ENCODE peak calls at places on chromosomes 2 and 18, in four cellular contexts. C is breast epithelium, O is mammary epithelial cell, B is left ventricle myocardium inferior. J is an unnamed sample. For H3K4me1, the result is how much of the 10 kb centered on the place peaks cover.

GRCh38 chr18:77733292-77733903 is 483.8 kb downstream of the GALR1 start:
- DNase-seq in B (no peak), O (no peak), C (no peak), J (no peak)

GRCh38 chr2:54540194-54540593 is 84.1 kb downstream of the SPTBN1 start:
- DNase-seq in B (no peak), O (no peak), C (no peak), J (no peak)

GRCh38 chr2:213199871-213200270 is 48.5 kb upstream of the IKZF2 start:
- DNase-seq in C (no peak), O (no peak), B (no peak), J (no peak)

GRCh38 chr2:204713211-204713610 is 167.9 kb downstream of the PARD3B start:
- DNase-seq in O (no peak), B (no peak), C (no peak), J (no peak)

GRCh38 chr2:237189799-237190198 is 104.1 kb downstream of the COPS8 start:
- DNase-seq in B (no peak), O (no peak), C (no peak), J (no peak)

GRCh38 chr2:26574066-26574899 is 66.9 kb downstream of the CIB4 start:
- DNase-seq in O (peak), B (no peak), C (no peak), J (no peak)

GRCh38 chr18:59547691-59548182 is 149.5 kb downstream of the CCBE1 start:
- DNase-seq in O (peak), B (no peak), C (peak), J (no peak)

GRCh38 chr18:54878662-54879058 is 50.4 kb downstream of the RAB27B start:
- DNase-seq in B (no peak), O (no peak), C (no peak), J (no peak)

GRCh38 chr18:23967321-23968089 is 47.0 kb upstream of the TTC39C start:
- DNase-seq in C (no peak), O (no peak), B (no peak), J (peak)

GRCh38 chr2:18545384-18545783 is 15.1 kb downstream of the RDH14 start:
- DNase-seq in O (peak), B (no peak), C (no peak), J (no peak)

GRCh38 chr2:161423351-161424178 is 7.5 kb downstream of the TBR1 start:
- DNase-seq in O (no peak), C (no peak), B (no peak), J (peak)

GRCh38 chr2:6946722-6947121 is 29.5 kb downstream of the RNF144A start:
- DNase-seq in O (peak), C (no peak), B (no peak), J (no peak)

GRCh38 chr2:156649596-156649995 is 213.4 kb downstream of the GPD2 start:
- DNase-seq in C (peak), O (no peak), B (peak), J (no peak)

GRCh38 chr18:3447035-3447894 is 2.7 kb upstream of the TGIF1 start:
- DNase-seq in C (peak), B (peak), O (peak), J (no peak)

GRCh38 chr2:158893057-158893456 is 75.4 kb upstream of the TANC1 start:
- DNase-seq in C (peak), B (no peak), O (peak), J (no peak)

GRCh38 chr2:60555066-60555793 is 1.8 kb upstream of the BCL11A start:
- DNase-seq in O (peak), C (peak), B (peak), J (peak)

GRCh38 chr2:199335502-199335901 is 122.2 kb downstream of the SATB2 start:
- DNase-seq in B (no peak), C (no peak), O (no peak), J (no peak)

GRCh38 chr2:239830066-239830717 is 194.9 kb downstream of the NDUFA10 start:
- DNase-seq in B (peak), C (peak), O (no peak), J (no peak)

GRCh38 chr18:10365901-10366300 is 88.5 kb upstream of the APCDD1 start:
- DNase-seq in B (no peak), O (no peak), C (no peak), J (no peak)

GRCh38 chr2:173196638-173197037 is 121.0 kb downstream of the MAP3K20 start:
- DNase-seq in O (no peak), B (no peak), C (no peak), J (no peak)

GRCh38 chr18:12278153-12278764 is 24.1 kb downstream of the CIDEA start:
- DNase-seq in B (no peak), C (peak), O (peak), J (no peak)

GRCh38 chr2:110104025-110104771 is 11.4 kb downstream of the MALL start:
- DNase-seq in O (no peak), C (no peak), B (no peak), J (no peak)

GRCh38 chr2:238345286-238345968 is 25.1 kb downstream of the TRAF3IP1 start:
- DNase-seq in B (peak), O (no peak), C (no peak), J (no peak)

GRCh38 chr2:61882850-61883249 is 5.6 kb downstream of the CCT4 start:
- DNase-seq in O (no peak), C (no peak), B (no peak), J (no peak)

GRCh38 chr2:118696786-118697465 is 150.5 kb downstream of the EN1 start:
- DNase-seq in C (no peak), O (no peak), B (no peak), J (no peak)

GRCh38 chr2:71798266-71799012 is 345.1 kb downstream of the DYSF start:
- DNase-seq in B (no peak), C (no peak), O (peak), J (no peak)

GRCh38 chr2:179412116-179412515 is 147.5 kb upstream of the SESTD1 start:
- DNase-seq in O (peak), C (no peak), B (no peak), J (no peak)

GRCh38 chr2:130263606-130264005 is 65.4 kb upstream of the TUBA3E start:
- DNase-seq in B (no peak), C (no peak), O (no peak), J (no peak)

GRCh38 chr18:80147037-80147417 is 38.0 kb downstream of the ADNP2 start:
- DNase-seq in O (no peak), B (no peak), C (no peak), J (no peak)

GRCh38 chr2:46001741-46002506 is 295.3 kb upstream of the EPAS1 start:
- DNase-seq in C (no peak), O (no peak), B (no peak), J (no peak)

GRCh38 chr2:47401789-47402554 is 984 bp upstream of the MSH2 start:
- DNase-seq in O (no peak), C (no peak), B (no peak), J (no peak)

GRCh38 chr2:112582314-112582746 is 2.1 kb upstream of the CHCHD5 start:
- DNase-seq in O (peak), B (no peak), C (no peak), J (peak)

GRCh38 chr2:189267491-189267890 is 87.9 kb upstream of the COL5A2 start:
- DNase-seq in C (no peak), B (no peak), O (no peak), J (no peak)

GRCh38 chr2:72027426-72028161 is 120.1 kb downstream of the CYP26B1 start:
- DNase-seq in O (peak), B (no peak), C (peak), J (no peak)

GRCh38 chr2:138757376-138757775 is 22.8 kb downstream of the NXPH2 start:
- DNase-seq in B (no peak), C (no peak), O (peak), J (no peak)

GRCh38 chr2:19654310-19655090 is 247.3 kb downstream of the TTC32 start:
- DNase-seq in O (peak), B (no peak), C (no peak), J (no peak)

GRCh38 chr18:63207825-63208224 is 111.7 kb downstream of the BCL2 start:
- DNase-seq in O (no peak), C (no peak), B (no peak), J (no peak)

GRCh38 chr2:8573942-8574195 is 108.0 kb upstream of the ID2 start:
- DNase-seq in B (no peak), C (no peak), O (no peak), J (no peak)

GRCh38 chr2:8575011-8575750 is 106.7 kb upstream of the ID2 start:
- DNase-seq in B (no peak), O (no peak), C (no peak), J (peak)

GRCh38 chr2:8575810-8576423 is 105.9 kb upstream of the ID2 start:
- DNase-seq in C (no peak), B (no peak), O (no peak), J (no peak)

GRCh38 chr2:8573234-8573941 is 108.5 kb upstream of the ID2 start:
- DNase-seq in C (peak), O (no peak), B (no peak), J (no peak)

GRCh38 chr2:8574196-8575010 is 107.5 kb upstream of the ID2 start:
- DNase-seq in B (no peak), O (no peak), C (no peak), J (no peak)
- H3K4me1 ChIP-seq in B (under half), O (under half), C (under half), J (under half)

GRCh38 chr2:43343573-43344304 is 117.3 kb upstream of the ZFP36L2 start:
- DNase-seq in C (peak), B (peak), O (peak), J (no peak)
- H3K4me1 ChIP-seq in C (under half), B (half or more), O (under half), J (under half)

GRCh38 chr2:11393711-11394236 is 49.3 kb upstream of the ROCK2 start:
- DNase-seq in O (no peak), B (no peak), C (no peak), J (no peak)
- H3K4me1 ChIP-seq in O (under half), B (half or more), C (under half), J (under half)

GRCh38 chr2:202036601-202037037 is 3.0 kb downstream of the FZD7 start:
- DNase-seq in B (no peak), C (no peak), O (peak), J (no peak)
- H3K4me1 ChIP-seq in B (half or more), C (under half), O (under half), J (under half)

DNA sequence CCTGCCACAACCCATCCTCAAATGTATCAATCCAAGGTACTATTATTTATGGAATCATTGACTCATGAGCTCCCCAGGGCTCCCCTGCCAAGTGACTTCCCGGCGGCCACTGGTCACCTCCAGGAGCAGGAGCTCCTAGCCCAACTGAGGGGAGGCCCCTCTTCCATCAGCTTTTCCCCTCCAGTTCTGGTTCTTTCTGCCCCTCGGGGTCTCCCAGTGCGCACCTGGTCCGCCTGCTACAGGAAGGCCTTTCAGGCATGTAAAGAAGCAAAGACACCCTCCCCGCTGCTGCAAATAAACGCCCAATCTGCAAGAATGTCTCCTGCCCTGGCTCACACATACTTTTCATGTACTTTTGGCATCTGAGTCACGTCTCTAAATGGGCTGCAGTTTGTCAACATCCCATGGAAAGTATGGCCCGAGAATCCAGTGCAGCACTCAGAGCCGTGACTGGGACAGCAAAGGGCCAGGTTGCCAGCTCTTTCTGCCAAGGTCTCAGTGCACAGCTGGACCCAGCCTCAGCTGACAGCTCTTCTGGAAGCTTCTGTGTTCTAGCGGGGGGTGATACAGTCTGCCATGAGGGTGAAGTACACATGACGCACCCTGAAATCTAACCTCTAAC is 41.4 kb downstream of the KLHL29 start:
- DNase-seq in B (peak), C (no peak), O (no peak), J (no peak)
- H3K4me1 ChIP-seq in B (under half), C (under half), O (under half), J (under half)